ENCODE peak calls at places on chromosomes 5 and 9, in nine cellular contexts. Z is SK-N-SH, P is GM23248, C is IMR-90, D is astrocyte, J is H9, W is K562, A is PC-9, F is fibroblast of lung. B is an unnamed sample.
A peak's percentile ranks its signal among the peaks of the same experiment; 100 is the strongest.

GRCh38 chr5:151492729-151493128 is 45.3 kb downstream of the SLC36A1 start:
- DNase-seq in Z (no peak), P (peak; percentile 92), C (peak; percentile 87), D (no peak), J (no peak), W (no peak), A (no peak), F (peak; percentile 55), B (peak; percentile 16)

GRCh38 chr5:1172670-1173404 is 28.6 kb upstream of the SLC6A19 start:
- DNase-seq in Z (no peak), P (peak; percentile 17), C (no peak), D (no peak), J (no peak), W (no peak), A (no peak), F (no peak), B (no peak)

GRCh38 chr5:13448843-13449242 is 495.6 kb downstream of the DNAH5 start:
- DNase-seq in Z (no peak), P (no peak), C (no peak), D (no peak), J (no peak), W (no peak), A (no peak), F (no peak), B (no peak)

GRCh38 chr5:135602882-135603721 is 24.3 kb upstream of the CXCL14 start:
- DNase-seq in Z (no peak), P (no peak), C (no peak), D (no peak), J (no peak), W (no peak), A (no peak), F (no peak), B (no peak)

GRCh38 chr9:115642285-115642684 is 511.3 kb upstream of the PAPPA start:
- DNase-seq in Z (no peak), P (no peak), C (peak; percentile 86), D (no peak), J (no peak), W (no peak), A (no peak), F (peak; percentile 81), B (no peak)

GRCh38 chr5:171845040-171845439 is 59.4 kb downstream of the SMIM23 start:
- DNase-seq in Z (no peak), P (no peak), C (no peak), D (no peak), J (no peak), W (no peak), A (no peak), F (no peak), B (no peak)

GRCh38 chr5:40914835-40915234 is 5.5 kb downstream of the C7 start:
- DNase-seq in Z (no peak), P (peak; percentile 6), C (peak; percentile 55), D (peak; percentile 49), J (no peak), W (no peak), A (peak; percentile 37), F (peak; percentile 94), B (no peak)

GRCh38 chr5:9888517-9888916 is 258.4 kb upstream of the TAS2R1 start:
- DNase-seq in Z (no peak), P (peak; percentile 91), C (peak; percentile 96), D (peak; percentile 84), J (no peak), W (no peak), A (no peak), F (peak; percentile 80), B (no peak)

GRCh38 chr5:81789033-81789432 is 38.1 kb upstream of the SSBP2 start:
- DNase-seq in Z (no peak), P (peak; percentile 39), C (peak; percentile 73), D (peak; percentile 50), J (no peak), W (peak; percentile 22), A (no peak), F (peak; percentile 59), B (no peak)

DNA sequence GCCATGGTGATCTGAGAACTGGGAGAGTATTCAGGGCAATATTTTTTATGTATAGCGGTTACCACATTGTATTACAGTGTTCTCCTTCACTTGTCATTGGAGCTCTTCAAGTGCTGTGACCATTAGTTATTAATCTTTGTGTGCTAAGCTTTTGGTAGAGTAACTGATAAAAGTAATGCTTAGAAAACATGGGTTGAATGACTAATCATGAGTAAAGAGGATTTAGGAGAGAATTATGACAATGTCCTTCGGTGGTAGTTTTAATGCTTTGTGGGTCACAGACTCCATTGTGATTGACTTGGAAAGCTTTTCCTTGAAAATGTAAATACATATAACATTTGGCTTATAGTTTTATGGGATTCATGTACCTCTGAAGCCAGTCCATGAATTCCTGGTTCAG is 21.4 kb downstream of the TGFBR1 start:
- DNase-seq in Z (no peak), P (peak; percentile 47), C (peak; percentile 46), D (peak; percentile 12), J (no peak), W (no peak), A (no peak), F (no peak), B (no peak)
- H4K20me1 ChIP-seq in Z (peaks cover 24% of the 10 kb centered on the region), P (peaks cover 4% of the 10 kb centered on the region), C (peaks cover 59% of the 10 kb centered on the region), D (peaks cover 69% of the 10 kb centered on the region), J (no peaks in the 10 kb centered on the region), W (peaks cover 7% of the 10 kb centered on the region), A (no peaks in the 10 kb centered on the region), F (peaks cover 2% of the 10 kb centered on the region), B (no peaks in the 10 kb centered on the region)

DNA sequence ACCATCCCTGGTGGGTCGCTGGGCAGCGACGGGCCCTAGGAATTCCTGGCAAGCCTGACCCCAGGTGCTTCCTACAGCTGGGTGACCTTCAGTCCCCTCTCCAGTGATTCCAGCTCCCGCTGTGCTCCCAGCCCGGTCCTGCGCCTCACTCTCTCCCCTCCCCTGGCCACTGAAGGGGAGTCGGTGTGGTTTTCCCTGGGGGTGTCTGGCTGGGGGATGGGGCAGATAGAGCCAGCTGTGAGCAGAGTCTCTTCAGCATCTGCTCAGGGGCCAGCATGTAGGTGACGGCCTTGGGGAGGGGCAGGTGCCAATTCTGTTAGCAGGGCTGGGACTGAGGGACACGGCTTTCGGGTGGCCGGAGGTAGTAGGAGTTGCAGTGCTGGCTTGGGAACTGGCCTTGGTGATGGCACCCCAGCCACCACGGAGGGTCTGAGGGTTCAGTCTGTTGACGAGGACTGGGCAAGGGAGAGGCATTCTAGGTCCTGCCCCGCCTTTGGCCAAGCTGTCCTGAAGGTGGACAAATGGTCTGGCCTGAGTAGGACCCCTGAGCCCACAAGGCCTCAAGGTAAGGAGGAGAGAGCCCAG is 3.2 kb downstream of the GPSM1 start:
- DNase-seq in Z (no peak), P (no peak), C (no peak), D (no peak), J (no peak), W (no peak), A (no peak), F (no peak), B (no peak)
- H4K20me1 ChIP-seq in Z (peaks cover 45% of the 10 kb centered on the region), P (no peaks in the 10 kb centered on the region), C (peaks cover 72% of the 10 kb centered on the region), D (peaks cover 73% of the 10 kb centered on the region), J (no peaks in the 10 kb centered on the region), W (no peaks in the 10 kb centered on the region), A (peaks cover 5% of the 10 kb centered on the region), F (no peaks in the 10 kb centered on the region), B (no peaks in the 10 kb centered on the region)

DNA sequence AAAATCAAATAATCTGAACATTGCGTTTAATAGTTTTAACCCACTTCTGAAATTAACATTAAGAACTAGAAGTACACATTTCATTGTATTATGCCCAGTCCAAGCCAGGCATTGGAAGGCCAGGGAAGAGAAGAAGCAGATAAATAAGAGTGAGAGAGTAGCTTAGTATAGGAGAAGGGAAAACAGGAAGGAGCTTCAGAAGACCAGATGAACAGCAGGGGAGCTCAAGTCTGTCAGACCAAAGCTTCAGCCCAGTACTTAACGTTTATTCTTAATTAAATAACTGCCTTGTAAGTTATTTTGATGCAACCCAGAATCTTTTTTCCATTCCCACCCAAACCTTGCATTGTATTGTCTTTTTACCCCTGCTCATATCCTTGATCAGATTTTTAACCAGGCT is 11.5 kb upstream of the FAM120AOS start:
- DNase-seq in Z (no peak), P (no peak), C (no peak), D (no peak), J (no peak), W (no peak), A (no peak), F (no peak), B (no peak)
- H4K20me1 ChIP-seq in Z (peaks cover 63% of the 10 kb centered on the region), P (peaks cover 15% of the 10 kb centered on the region), C (peaks cover 77% of the 10 kb centered on the region), D (peaks cover 95% of the 10 kb centered on the region), J (no peaks in the 10 kb centered on the region), W (peaks cover 15% of the 10 kb centered on the region), A (peaks cover 5% of the 10 kb centered on the region), F (no peaks in the 10 kb centered on the region), B (peaks cover 27% of the 10 kb centered on the region)

DNA sequence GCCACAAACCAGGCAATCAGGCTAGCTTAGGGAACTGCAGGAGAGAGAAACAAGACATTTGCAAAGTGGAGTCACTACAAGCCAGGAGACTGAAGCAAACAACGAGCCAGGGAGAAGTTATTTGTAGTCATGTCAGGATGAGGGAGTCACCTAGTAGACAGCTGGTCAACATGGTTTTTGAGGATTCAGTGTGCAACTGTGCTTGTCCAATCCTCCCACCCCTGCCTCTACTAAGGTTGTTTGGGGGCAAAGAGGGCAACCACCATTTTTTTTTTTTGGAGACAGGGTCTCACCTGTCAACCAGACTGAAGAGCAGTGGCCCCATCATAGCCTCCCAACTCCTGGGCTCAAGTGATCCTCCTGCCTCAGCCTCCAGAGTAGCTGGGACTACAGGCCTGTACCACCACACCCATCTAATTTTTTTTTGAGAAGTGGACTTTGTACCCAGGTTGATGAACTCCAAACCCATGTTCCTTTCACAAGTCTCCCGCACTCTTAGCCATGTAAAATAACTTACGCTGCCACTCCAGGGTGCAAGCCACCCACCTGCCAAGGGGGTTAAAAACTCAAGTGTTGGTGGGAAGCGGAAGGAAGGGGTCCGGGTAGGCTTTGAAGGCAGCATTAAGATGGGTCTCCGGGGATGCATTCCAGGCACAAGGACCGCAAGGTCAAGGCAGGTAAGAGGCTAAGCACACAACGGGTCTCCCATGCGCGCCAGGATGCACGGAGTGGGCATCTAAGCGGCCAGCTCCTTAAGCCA is 995 bp downstream of the RPL35 start:
- DNase-seq in Z (no peak), P (peak; percentile 48), C (no peak), D (no peak), J (no peak), W (no peak), A (no peak), F (no peak), B (no peak)
- H4K20me1 ChIP-seq in Z (peaks cover 56% of the 10 kb centered on the region), P (peaks cover 18% of the 10 kb centered on the region), C (peaks cover 60% of the 10 kb centered on the region), D (peaks cover 59% of the 10 kb centered on the region), J (no peaks in the 10 kb centered on the region), W (peaks cover 51% of the 10 kb centered on the region), A (peaks cover 53% of the 10 kb centered on the region), F (peaks cover 4% of the 10 kb centered on the region), B (peaks cover 49% of the 10 kb centered on the region)

B was measured in HCT116.